ENCODE peak calls at places on chromosomes 1 and 21, in five cellular contexts. M is esophagus squamous epithelium, R is NCI-H460, K is posterior cingulate gyrus, Q is RWPE1. Z is an unnamed sample.

GRCh38 chr21:41396452-41397107 is 29.5 kb upstream of the MX1 start:
- DNase-seq in Q (no peak), R (no peak), M (no peak), K (no peak), Z (peak)

GRCh38 chr21:31630062-31630711 is 29.3 kb upstream of the SOD1 start:
- DNase-seq in R (no peak), Q (peak), M (no peak), K (no peak), Z (peak)

GRCh38 chr1:241950390-241950789 is 7.2 kb upstream of the BECN2 start:
- DNase-seq in Q (peak), M (no peak), R (no peak), K (no peak), Z (peak)

GRCh38 chr21:28336299-28336698 is 656.4 kb downstream of the LTN1 start:
- DNase-seq in Q (peak), K (no peak), R (peak), M (no peak), Z (peak)

GRCh38 chr21:35102488-35103407 is 53.6 kb upstream of the RUNX1 start:
- DNase-seq in R (no peak), Q (no peak), M (no peak), K (peak), Z (no peak)

GRCh38 chr1:30795026-30795425 is 37.5 kb upstream of the LAPTM5 start:
- DNase-seq in Q (no peak), M (no peak), K (no peak), R (no peak), Z (no peak)

GRCh38 chr1:199273837-199274379 is 635.1 kb downstream of the PTPRC start:
- DNase-seq in R (peak), K (no peak), Q (peak), M (no peak), Z (peak)

GRCh38 chr1:2314803-2315710 is 76.3 kb downstream of the MORN1 start:
- DNase-seq in M (no peak), Q (peak), K (no peak), R (no peak), Z (no peak)

GRCh38 chr1:115980998-115981993 is 5.0 kb downstream of the SLC22A15 start:
- DNase-seq in Q (peak), M (no peak), R (peak), K (no peak), Z (peak)

GRCh38 chr1:156492591-156493080 is 7.9 kb downstream of the MEF2D start:
- DNase-seq in Q (no peak), K (no peak), R (no peak), M (no peak), Z (no peak)

GRCh38 chr1:154751690-154752089 is 118.4 kb downstream of the KCNN3 start:
- DNase-seq in R (no peak), Q (no peak), K (no peak), M (no peak), Z (no peak)

GRCh38 chr1:245108909-245109308 is 45.9 kb upstream of the KIF26B start:
- DNase-seq in K (no peak), R (no peak), M (no peak), Q (no peak), Z (peak)

GRCh38 chr1:198173832-198174231 is 17.0 kb downstream of the NEK7 start:
- DNase-seq in R (no peak), M (no peak), Q (no peak), K (no peak), Z (no peak)

GRCh38 chr1:217482356-217483102 is 148.4 kb downstream of the GPATCH2 start:
- DNase-seq in M (no peak), Q (peak), R (no peak), K (no peak), Z (peak)

GRCh38 chr1:113534130-113534817 is 144.0 kb downstream of the MAGI3 start:
- DNase-seq in Q (peak), K (no peak), M (no peak), R (no peak), Z (peak)

GRCh38 chr1:158019177-158019868 is 25.9 kb downstream of the KIRREL1 start:
- DNase-seq in M (no peak), Q (peak), R (peak), K (no peak), Z (peak)

GRCh38 chr1:77014396-77014795 is 147.1 kb downstream of the ST6GALNAC5 start:
- DNase-seq in Q (no peak), R (no peak), K (no peak), M (no peak), Z (no peak)

GRCh38 chr1:24195146-24195545 is 8.1 kb upstream of the IFNLR1 start:
- DNase-seq in M (no peak), R (no peak), Q (no peak), K (no peak), Z (peak)

GRCh38 chr1:10848109-10848684 is 51.8 kb upstream of the CASZ1 start:
- DNase-seq in R (no peak), K (no peak), M (no peak), Q (no peak), Z (no peak)

GRCh38 chr21:15552914-15553491 is 176.8 kb upstream of the USP25 start:
- DNase-seq in R (peak), Q (peak), M (no peak), K (no peak), Z (peak)

GRCh38 chr1:46673749-46674182 is 2.1 kb downstream of the TEX38 start:
- DNase-seq in K (no peak), M (no peak), Q (no peak), R (no peak), Z (peak)

GRCh38 chr1:221025391-221026355 is 146.4 kb downstream of the HLX start:
- DNase-seq in M (no peak), R (no peak), Q (no peak), K (no peak), Z (no peak)

GRCh38 chr1:20603473-20604464 is 14.9 kb downstream of the CDA start:
- DNase-seq in M (no peak), Q (peak), R (no peak), K (no peak), Z (peak)

GRCh38 chr1:41672641-41673313 is 188.3 kb upstream of the EDN2 start:
- DNase-seq in K (no peak), R (no peak), Q (no peak), M (no peak), Z (peak)

GRCh38 chr1:109716121-109716520 is 4.1 kb downstream of the GSTM5 start:
- DNase-seq in K (no peak), Q (no peak), R (no peak), M (no peak), Z (no peak)

GRCh38 chr1:45187735-45188134 is 18.7 kb downstream of the ZSWIM5 start:
- DNase-seq in M (no peak), Q (no peak), K (no peak), R (no peak), Z (no peak)

GRCh38 chr1:159598196-159598595 is 10.6 kb downstream of the APCS start:
- DNase-seq in Q (peak), R (peak), K (no peak), M (no peak), Z (peak)

GRCh38 chr1:29629401-29629800 is 393.1 kb downstream of the PTPRU start:
- DNase-seq in M (no peak), K (no peak), R (no peak), Q (no peak), Z (no peak)

GRCh38 chr21:44778983-44779382 is 22.6 kb downstream of the UBE2G2 start:
- DNase-seq in M (no peak), Q (no peak), R (no peak), K (no peak), Z (no peak)

GRCh38 chr1:151968058-151968457 is 25.6 kb downstream of the S100A10 start:
- DNase-seq in Q (no peak), M (no peak), K (no peak), R (peak), Z (peak)

GRCh38 chr1:94863919-94864318 is 43.8 kb downstream of the SLC44A3 start:
- DNase-seq in M (no peak), R (peak), Q (peak), K (no peak), Z (peak)

GRCh38 chr1:66791621-66792610 is 9.2 kb downstream of the INSL5 start:
- DNase-seq in K (no peak), R (no peak), M (no peak), Q (no peak), Z (no peak)